ENCODE peak calls at places on chromosomes 3 and 15, in eight cellular contexts. One of them, this sample, is unnamed.

GRCh38 chr3:127450331-127450730 is 140.2 kb downstream of the TPRA1 start:
- DNase-seq in foreskin melanocyte: no peak
- DNase-seq in stimulated activated CD4-positive, alpha-beta T cell treated with anti-CD3 and anti-CD28 coated beads, TNF-alpha, amount 100 ng/mL, for 1 hour: no peak
- DNase-seq in H54: no peak
- DNase-seq in anterior cingulate cortex: no peak
- DNase-seq in T-helper 1 cell: no peak
- DNase-seq in mesendoderm: no peak
- DNase-seq in caudate nucleus: no peak
- DNase-seq in this sample: no peak

GRCh38 chr15:55230051-55230670 is 33.4 kb upstream of the RSL24D1 start:
- DNase-seq in stimulated activated CD4-positive, alpha-beta T cell treated with anti-CD3 and anti-CD28 coated beads, TNF-alpha, amount 100 ng/mL, for 1 hour: no peak
- DNase-seq in caudate nucleus: no peak
- DNase-seq in foreskin melanocyte: no peak
- DNase-seq in T-helper 1 cell: no peak
- DNase-seq in H54: no peak
- DNase-seq in anterior cingulate cortex: no peak
- DNase-seq in mesendoderm: no peak
- DNase-seq in this sample: no peak

GRCh38 chr3:196159526-196159925 is 51.7 kb downstream of the ZDHHC19 start:
- DNase-seq in mesendoderm: no peak
- DNase-seq in T-helper 1 cell: no peak
- DNase-seq in anterior cingulate cortex: no peak
- DNase-seq in caudate nucleus: no peak
- DNase-seq in foreskin melanocyte: no peak
- DNase-seq in stimulated activated CD4-positive, alpha-beta T cell treated with anti-CD3 and anti-CD28 coated beads, TNF-alpha, amount 100 ng/mL, for 1 hour: no peak
- DNase-seq in H54: no peak
- DNase-seq in this sample: no peak

GRCh38 chr3:71987089-71987735 is 202.3 kb upstream of the PROK2 start:
- DNase-seq in foreskin melanocyte: no peak
- DNase-seq in T-helper 1 cell: no peak
- DNase-seq in H54: no peak
- DNase-seq in mesendoderm: peak; percentile 68
- DNase-seq in caudate nucleus: no peak
- DNase-seq in anterior cingulate cortex: no peak
- DNase-seq in stimulated activated CD4-positive, alpha-beta T cell treated with anti-CD3 and anti-CD28 coated beads, TNF-alpha, amount 100 ng/mL, for 1 hour: no peak
- DNase-seq in this sample: no peak

GRCh38 chr15:39830166-39830565 is 47.5 kb upstream of the FSIP1 start:
- DNase-seq in anterior cingulate cortex: no peak
- DNase-seq in foreskin melanocyte: no peak
- DNase-seq in stimulated activated CD4-positive, alpha-beta T cell treated with anti-CD3 and anti-CD28 coated beads, TNF-alpha, amount 100 ng/mL, for 1 hour: no peak
- DNase-seq in H54: no peak
- DNase-seq in mesendoderm: no peak
- DNase-seq in T-helper 1 cell: no peak
- DNase-seq in caudate nucleus: no peak
- DNase-seq in this sample: no peak

GRCh38 chr3:149727676-149728075 is 24.6 kb downstream of the COMMD2 start:
- DNase-seq in mesendoderm: no peak
- DNase-seq in H54: no peak
- DNase-seq in T-helper 1 cell: no peak
- DNase-seq in foreskin melanocyte: no peak
- DNase-seq in stimulated activated CD4-positive, alpha-beta T cell treated with anti-CD3 and anti-CD28 coated beads, TNF-alpha, amount 100 ng/mL, for 1 hour: no peak
- DNase-seq in anterior cingulate cortex: no peak
- DNase-seq in caudate nucleus: no peak
- DNase-seq in this sample: no peak

GRCh38 chr15:54915382-54915781 is 281.4 kb downstream of the RSL24D1 start:
- DNase-seq in H54: no peak
- DNase-seq in stimulated activated CD4-positive, alpha-beta T cell treated with anti-CD3 and anti-CD28 coated beads, TNF-alpha, amount 100 ng/mL, for 1 hour: no peak
- DNase-seq in anterior cingulate cortex: no peak
- DNase-seq in foreskin melanocyte: no peak
- DNase-seq in mesendoderm: no peak
- DNase-seq in caudate nucleus: no peak
- DNase-seq in T-helper 1 cell: no peak
- DNase-seq in this sample: no peak

GRCh38 chr15:82995938-82996337 is 9.9 kb downstream of the RAMAC start:
- DNase-seq in anterior cingulate cortex: no peak
- DNase-seq in H54: no peak
- DNase-seq in mesendoderm: peak; percentile 38
- DNase-seq in foreskin melanocyte: peak; percentile 51
- DNase-seq in caudate nucleus: no peak
- DNase-seq in T-helper 1 cell: no peak
- DNase-seq in stimulated activated CD4-positive, alpha-beta T cell treated with anti-CD3 and anti-CD28 coated beads, TNF-alpha, amount 100 ng/mL, for 1 hour: no peak
- DNase-seq in this sample: no peak

GRCh38 chr3:45951946-45952345 is 8.7 kb downstream of the CXCR6 start:
- DNase-seq in H54: no peak
- DNase-seq in stimulated activated CD4-positive, alpha-beta T cell treated with anti-CD3 and anti-CD28 coated beads, TNF-alpha, amount 100 ng/mL, for 1 hour: no peak
- DNase-seq in anterior cingulate cortex: no peak
- DNase-seq in caudate nucleus: no peak
- DNase-seq in foreskin melanocyte: no peak
- DNase-seq in mesendoderm: no peak
- DNase-seq in T-helper 1 cell: no peak
- DNase-seq in this sample: no peak

GRCh38 chr15:66103293-66103590 is 150.3 kb downstream of the MEGF11 start:
- DNase-seq in foreskin melanocyte: no peak
- DNase-seq in H54: no peak
- DNase-seq in anterior cingulate cortex: no peak
- DNase-seq in stimulated activated CD4-positive, alpha-beta T cell treated with anti-CD3 and anti-CD28 coated beads, TNF-alpha, amount 100 ng/mL, for 1 hour: no peak
- DNase-seq in mesendoderm: no peak
- DNase-seq in caudate nucleus: no peak
- DNase-seq in T-helper 1 cell: no peak
- DNase-seq in this sample: no peak

GRCh38 chr15:38201714-38202113 is 50.9 kb upstream of the SPRED1 start:
- DNase-seq in caudate nucleus: no peak
- DNase-seq in mesendoderm: no peak
- DNase-seq in H54: no peak
- DNase-seq in anterior cingulate cortex: no peak
- DNase-seq in foreskin melanocyte: peak; percentile 86
- DNase-seq in stimulated activated CD4-positive, alpha-beta T cell treated with anti-CD3 and anti-CD28 coated beads, TNF-alpha, amount 100 ng/mL, for 1 hour: no peak
- DNase-seq in T-helper 1 cell: no peak
- DNase-seq in this sample: no peak

GRCh38 chr3:44554626-44555592 is at the start of gene ZKSCAN7:
- DNase-seq in caudate nucleus: no peak
- DNase-seq in H54: no peak
- DNase-seq in stimulated activated CD4-positive, alpha-beta T cell treated with anti-CD3 and anti-CD28 coated beads, TNF-alpha, amount 100 ng/mL, for 1 hour: peak; percentile 42
- DNase-seq in foreskin melanocyte: peak; percentile 45
- DNase-seq in anterior cingulate cortex: peak; percentile 61
- DNase-seq in mesendoderm: peak; percentile 83
- DNase-seq in T-helper 1 cell: peak; percentile 7
- DNase-seq in this sample: peak; percentile 6

GRCh38 chr3:141456328-141456689 is 30.5 kb upstream of the RASA2 start:
- DNase-seq in anterior cingulate cortex: no peak
- DNase-seq in mesendoderm: no peak
- DNase-seq in H54: no peak
- DNase-seq in stimulated activated CD4-positive, alpha-beta T cell treated with anti-CD3 and anti-CD28 coated beads, TNF-alpha, amount 100 ng/mL, for 1 hour: no peak
- DNase-seq in caudate nucleus: no peak
- DNase-seq in foreskin melanocyte: no peak
- DNase-seq in T-helper 1 cell: no peak
- DNase-seq in this sample: no peak

GRCh38 chr15:72365844-72366243 is 10.0 kb downstream of the HEXA start:
- DNase-seq in stimulated activated CD4-positive, alpha-beta T cell treated with anti-CD3 and anti-CD28 coated beads, TNF-alpha, amount 100 ng/mL, for 1 hour: no peak
- DNase-seq in anterior cingulate cortex: no peak
- DNase-seq in foreskin melanocyte: no peak
- DNase-seq in mesendoderm: no peak
- DNase-seq in H54: no peak
- DNase-seq in T-helper 1 cell: no peak
- DNase-seq in caudate nucleus: no peak
- DNase-seq in this sample: no peak

GRCh38 chr15:41930221-41930866 is 36.5 kb upstream of the SPTBN5 start:
- DNase-seq in T-helper 1 cell: no peak
- DNase-seq in caudate nucleus: no peak
- DNase-seq in stimulated activated CD4-positive, alpha-beta T cell treated with anti-CD3 and anti-CD28 coated beads, TNF-alpha, amount 100 ng/mL, for 1 hour: no peak
- DNase-seq in foreskin melanocyte: peak; percentile 91
- DNase-seq in H54: peak; percentile 73
- DNase-seq in mesendoderm: no peak
- DNase-seq in anterior cingulate cortex: no peak
- DNase-seq in this sample: no peak

GRCh38 chr3:57852896-57853295 is 96.8 kb downstream of the SLMAP start:
- DNase-seq in anterior cingulate cortex: no peak
- DNase-seq in mesendoderm: peak; percentile 19
- DNase-seq in caudate nucleus: no peak
- DNase-seq in T-helper 1 cell: no peak
- DNase-seq in H54: peak; percentile 5
- DNase-seq in foreskin melanocyte: no peak
- DNase-seq in stimulated activated CD4-positive, alpha-beta T cell treated with anti-CD3 and anti-CD28 coated beads, TNF-alpha, amount 100 ng/mL, for 1 hour: no peak
- DNase-seq in this sample: no peak

GRCh38 chr3:126373682-126374601 is 16.7 kb upstream of the KLF15 start:
- DNase-seq in anterior cingulate cortex: no peak
- DNase-seq in H54: no peak
- DNase-seq in caudate nucleus: no peak
- DNase-seq in T-helper 1 cell: no peak
- DNase-seq in mesendoderm: no peak
- DNase-seq in foreskin melanocyte: no peak
- DNase-seq in stimulated activated CD4-positive, alpha-beta T cell treated with anti-CD3 and anti-CD28 coated beads, TNF-alpha, amount 100 ng/mL, for 1 hour: no peak
- DNase-seq in this sample: no peak

GRCh38 chr15:101702077-101702476 is 22.2 kb downstream of the TARS3 start:
- DNase-seq in foreskin melanocyte: no peak
- DNase-seq in T-helper 1 cell: no peak
- DNase-seq in anterior cingulate cortex: no peak
- DNase-seq in mesendoderm: no peak
- DNase-seq in caudate nucleus: no peak
- DNase-seq in stimulated activated CD4-positive, alpha-beta T cell treated with anti-CD3 and anti-CD28 coated beads, TNF-alpha, amount 100 ng/mL, for 1 hour: no peak
- DNase-seq in H54: no peak
- DNase-seq in this sample: no peak

GRCh38 chr3:56547486-56547885 is 9.5 kb upstream of the CCDC66 start:
- DNase-seq in H54: no peak
- DNase-seq in anterior cingulate cortex: no peak
- DNase-seq in T-helper 1 cell: no peak
- DNase-seq in foreskin melanocyte: no peak
- DNase-seq in stimulated activated CD4-positive, alpha-beta T cell treated with anti-CD3 and anti-CD28 coated beads, TNF-alpha, amount 100 ng/mL, for 1 hour: no peak
- DNase-seq in mesendoderm: no peak
- DNase-seq in caudate nucleus: no peak
- DNase-seq in this sample: no peak

GRCh38 chr15:77727635-77728311 is 95.1 kb upstream of the LINGO1 start:
- DNase-seq in mesendoderm: no peak
- DNase-seq in caudate nucleus: no peak
- DNase-seq in H54: no peak
- DNase-seq in T-helper 1 cell: no peak
- DNase-seq in anterior cingulate cortex: no peak
- DNase-seq in foreskin melanocyte: no peak
- DNase-seq in stimulated activated CD4-positive, alpha-beta T cell treated with anti-CD3 and anti-CD28 coated beads, TNF-alpha, amount 100 ng/mL, for 1 hour: no peak
- DNase-seq in this sample: no peak

GRCh38 chr3:59084598-59084997 is 34.8 kb upstream of the CFAP20DC start:
- DNase-seq in mesendoderm: no peak
- DNase-seq in foreskin melanocyte: no peak
- DNase-seq in stimulated activated CD4-positive, alpha-beta T cell treated with anti-CD3 and anti-CD28 coated beads, TNF-alpha, amount 100 ng/mL, for 1 hour: no peak
- DNase-seq in caudate nucleus: no peak
- DNase-seq in T-helper 1 cell: no peak
- DNase-seq in H54: no peak
- DNase-seq in anterior cingulate cortex: no peak
- DNase-seq in this sample: no peak

GRCh38 chr15:43969802-43970375 is 143.1 kb downstream of the WDR76 start:
- DNase-seq in mesendoderm: no peak
- DNase-seq in foreskin melanocyte: no peak
- DNase-seq in T-helper 1 cell: no peak
- DNase-seq in stimulated activated CD4-positive, alpha-beta T cell treated with anti-CD3 and anti-CD28 coated beads, TNF-alpha, amount 100 ng/mL, for 1 hour: no peak
- DNase-seq in caudate nucleus: no peak
- DNase-seq in anterior cingulate cortex: peak; percentile 39
- DNase-seq in H54: no peak
- DNase-seq in this sample: no peak